ENCODE peak calls at places on chromosomes 4 and X, in seven cellular contexts. One of them, this sample, is unnamed.
A peak's percentile ranks its signal among the peaks of the same experiment; 100 is the strongest.

GRCh38 chrX:8349816-8350544 is 114.7 kb upstream of the VCX3B start:
- DNase-seq in tibial nerve: no peak
- DNase-seq in breast epithelium: no peak
- DNase-seq in heart left ventricle: no peak
- DNase-seq in stomach: no peak
- DNase-seq in Peyer's patch: no peak
- DNase-seq in A549: no peak
- DNase-seq in this sample: no peak

GRCh38 chrX:16666541-16666940 is 16.6 kb downstream of the S100G start:
- DNase-seq in A549: no peak
- DNase-seq in heart left ventricle: no peak
- DNase-seq in breast epithelium: no peak
- DNase-seq in tibial nerve: no peak
- DNase-seq in Peyer's patch: no peak
- DNase-seq in stomach: no peak
- DNase-seq in this sample: no peak

GRCh38 chr4:189845145-189845846 is 95.4 kb upstream of the FRG1 start:
- DNase-seq in stomach: no peak
- DNase-seq in A549: no peak
- DNase-seq in tibial nerve: no peak
- DNase-seq in Peyer's patch: no peak
- DNase-seq in heart left ventricle: no peak
- DNase-seq in breast epithelium: no peak
- DNase-seq in this sample: no peak

GRCh38 chr4:112410364-112410763 is 105.6 kb downstream of the NEUROG2 start:
- DNase-seq in Peyer's patch: no peak
- DNase-seq in heart left ventricle: no peak
- DNase-seq in A549: no peak
- DNase-seq in breast epithelium: no peak
- DNase-seq in stomach: no peak
- DNase-seq in tibial nerve: no peak
- DNase-seq in this sample: no peak

GRCh38 chr4:182885738-182886077 is 31.5 kb downstream of the DCTD start:
- DNase-seq in tibial nerve: no peak
- DNase-seq in stomach: no peak
- DNase-seq in A549: no peak
- DNase-seq in heart left ventricle: no peak
- DNase-seq in breast epithelium: no peak
- DNase-seq in Peyer's patch: no peak
- DNase-seq in this sample: no peak

GRCh38 chr4:142331646-142332045 is 514.5 kb downstream of the INPP4B start:
- DNase-seq in Peyer's patch: no peak
- DNase-seq in A549: no peak
- DNase-seq in heart left ventricle: peak; percentile 36
- DNase-seq in breast epithelium: no peak
- DNase-seq in stomach: no peak
- DNase-seq in tibial nerve: no peak
- DNase-seq in this sample: no peak

GRCh38 chr4:36242629-36243354 is 1.5 kb downstream of the ARAP2 start:
- DNase-seq in heart left ventricle: no peak
- DNase-seq in tibial nerve: no peak
- DNase-seq in breast epithelium: no peak
- DNase-seq in stomach: no peak
- DNase-seq in A549: no peak
- DNase-seq in Peyer's patch: no peak
- DNase-seq in this sample: no peak

GRCh38 chr4:8688041-8688907 is 95.7 kb downstream of the CPZ start:
- DNase-seq in breast epithelium: peak; percentile 33
- DNase-seq in Peyer's patch: no peak
- DNase-seq in heart left ventricle: no peak
- DNase-seq in A549: peak; percentile 34
- DNase-seq in tibial nerve: peak; percentile 1
- DNase-seq in stomach: no peak
- DNase-seq in this sample: no peak

GRCh38 chr4:168710353-168710946 is 213.6 kb downstream of the PALLD start:
- DNase-seq in tibial nerve: no peak
- DNase-seq in Peyer's patch: no peak
- DNase-seq in stomach: peak; percentile 40
- DNase-seq in A549: peak; percentile 66
- DNase-seq in breast epithelium: no peak
- DNase-seq in heart left ventricle: no peak
- DNase-seq in this sample: no peak

GRCh38 chr4:187612211-187612780 is 383.3 kb upstream of the ZFP42 start:
- DNase-seq in tibial nerve: no peak
- DNase-seq in stomach: no peak
- DNase-seq in heart left ventricle: no peak
- DNase-seq in A549: no peak
- DNase-seq in Peyer's patch: no peak
- DNase-seq in breast epithelium: no peak
- DNase-seq in this sample: no peak

GRCh38 chrX:139844163-139844562 is 88.7 kb downstream of the ATP11C start:
- DNase-seq in stomach: no peak
- DNase-seq in A549: no peak
- DNase-seq in breast epithelium: no peak
- DNase-seq in heart left ventricle: no peak
- DNase-seq in Peyer's patch: no peak
- DNase-seq in tibial nerve: no peak
- DNase-seq in this sample: no peak

GRCh38 chrX:39418132-39418935 is 617.1 kb downstream of the MID1IP1 start:
- DNase-seq in heart left ventricle: no peak
- DNase-seq in breast epithelium: no peak
- DNase-seq in A549: no peak
- DNase-seq in Peyer's patch: no peak
- DNase-seq in tibial nerve: no peak
- DNase-seq in stomach: no peak
- DNase-seq in this sample: no peak

GRCh38 chrX:38275615-38276014 is 51.7 kb downstream of the RPGR start:
- DNase-seq in A549: peak; percentile 76
- DNase-seq in breast epithelium: no peak
- DNase-seq in stomach: no peak
- DNase-seq in Peyer's patch: no peak
- DNase-seq in tibial nerve: no peak
- DNase-seq in heart left ventricle: no peak
- DNase-seq in this sample: no peak

GRCh38 chr4:186723207-186724047 is at the start of gene FAT1:
- DNase-seq in heart left ventricle: peak; percentile 73
- DNase-seq in stomach: peak; percentile 72
- DNase-seq in Peyer's patch: peak; percentile 84
- DNase-seq in A549: peak; percentile 77
- DNase-seq in breast epithelium: peak; percentile 68
- DNase-seq in tibial nerve: peak; percentile 40
- DNase-seq in this sample: peak; percentile 94

GRCh38 chr4:17523626-17524025 is 8.7 kb downstream of the CLRN2 start:
- DNase-seq in stomach: no peak
- DNase-seq in Peyer's patch: no peak
- DNase-seq in tibial nerve: no peak
- DNase-seq in heart left ventricle: no peak
- DNase-seq in A549: no peak
- DNase-seq in breast epithelium: no peak
- DNase-seq in this sample: no peak

GRCh38 chrX:133229361-133229760 is 11.2 kb upstream of the TFDP3 start:
- DNase-seq in stomach: no peak
- DNase-seq in tibial nerve: no peak
- DNase-seq in breast epithelium: no peak
- DNase-seq in A549: no peak
- DNase-seq in heart left ventricle: no peak
- DNase-seq in Peyer's patch: no peak
- DNase-seq in this sample: no peak

GRCh38 chr4:23837366-23837765 is 52.5 kb downstream of the PPARGC1A start:
- DNase-seq in breast epithelium: no peak
- DNase-seq in A549: no peak
- DNase-seq in tibial nerve: no peak
- DNase-seq in Peyer's patch: no peak
- DNase-seq in stomach: no peak
- DNase-seq in heart left ventricle: no peak
- DNase-seq in this sample: no peak

GRCh38 chr4:81690871-81691270 is 219.2 kb upstream of the RASGEF1B start:
- DNase-seq in stomach: no peak
- DNase-seq in A549: no peak
- DNase-seq in Peyer's patch: no peak
- DNase-seq in tibial nerve: no peak
- DNase-seq in breast epithelium: no peak
- DNase-seq in heart left ventricle: no peak
- DNase-seq in this sample: no peak

GRCh38 chrX:13013353-13014110 is 30.9 kb downstream of the FAM9C start:
- DNase-seq in Peyer's patch: no peak
- DNase-seq in A549: peak; percentile 40
- DNase-seq in breast epithelium: no peak
- DNase-seq in stomach: no peak
- DNase-seq in tibial nerve: no peak
- DNase-seq in heart left ventricle: peak; percentile 30
- DNase-seq in this sample: no peak

GRCh38 chr4:1348746-1349145 is 1.7 kb downstream of the UVSSA start:
- DNase-seq in tibial nerve: no peak
- DNase-seq in heart left ventricle: no peak
- DNase-seq in A549: no peak
- DNase-seq in breast epithelium: no peak
- DNase-seq in stomach: no peak
- DNase-seq in Peyer's patch: no peak
- DNase-seq in this sample: no peak

GRCh38 chrX:46737462-46737861 is 21.5 kb downstream of the SLC9A7 start:
- DNase-seq in breast epithelium: no peak
- DNase-seq in Peyer's patch: no peak
- DNase-seq in heart left ventricle: no peak
- DNase-seq in stomach: no peak
- DNase-seq in tibial nerve: no peak
- DNase-seq in A549: no peak
- DNase-seq in this sample: no peak

GRCh38 chr4:83125738-83126141 is 11.2 kb upstream of the PLAC8 start:
- DNase-seq in tibial nerve: no peak
- DNase-seq in A549: no peak
- DNase-seq in stomach: peak; percentile 57
- DNase-seq in heart left ventricle: no peak
- DNase-seq in breast epithelium: no peak
- DNase-seq in Peyer's patch: peak; percentile 78
- DNase-seq in this sample: no peak

GRCh38 chrX:72169008-72169728 is 12.4 kb upstream of the PIN4 start:
- DNase-seq in tibial nerve: no peak
- DNase-seq in Peyer's patch: no peak
- DNase-seq in stomach: no peak
- DNase-seq in heart left ventricle: no peak
- DNase-seq in A549: no peak
- DNase-seq in breast epithelium: no peak
- DNase-seq in this sample: no peak

GRCh38 chr4:24794916-24795665 is at the start of gene SOD3:
- DNase-seq in stomach: peak; percentile 79
- DNase-seq in Peyer's patch: peak; percentile 57
- DNase-seq in heart left ventricle: peak; percentile 88
- DNase-seq in breast epithelium: no peak
- DNase-seq in A549: no peak
- DNase-seq in tibial nerve: peak; percentile 75
- DNase-seq in this sample: peak; percentile 63

GRCh38 chrX:72123471-72124185 is 8.1 kb downstream of the RTL5 start:
- DNase-seq in Peyer's patch: no peak
- DNase-seq in A549: no peak
- DNase-seq in tibial nerve: peak; percentile 17
- DNase-seq in stomach: no peak
- DNase-seq in breast epithelium: no peak
- DNase-seq in heart left ventricle: peak; percentile 75
- DNase-seq in this sample: no peak

GRCh38 chr4:139530833-139531427 is 25.1 kb downstream of the SETD7 start:
- DNase-seq in heart left ventricle: peak; percentile 30
- DNase-seq in A549: peak; percentile 50
- DNase-seq in tibial nerve: no peak
- DNase-seq in stomach: peak; percentile 65
- DNase-seq in Peyer's patch: no peak
- DNase-seq in breast epithelium: no peak
- DNase-seq in this sample: peak; percentile 42

GRCh38 chrX:1599791-1600405 is 8.5 kb downstream of the AKAP17A start:
- DNase-seq in heart left ventricle: no peak
- DNase-seq in tibial nerve: no peak
- DNase-seq in A549: no peak
- DNase-seq in Peyer's patch: no peak
- DNase-seq in stomach: no peak
- DNase-seq in breast epithelium: no peak
- DNase-seq in this sample: no peak

GRCh38 chrX:83019258-83019657 is 488.8 kb upstream of the POU3F4 start:
- DNase-seq in heart left ventricle: no peak
- DNase-seq in breast epithelium: no peak
- DNase-seq in A549: no peak
- DNase-seq in tibial nerve: no peak
- DNase-seq in Peyer's patch: no peak
- DNase-seq in stomach: no peak
- DNase-seq in this sample: no peak

GRCh38 chr4:153987291-153987690 is 198.4 kb upstream of the SFRP2 start:
- DNase-seq in Peyer's patch: no peak
- DNase-seq in tibial nerve: no peak
- DNase-seq in heart left ventricle: no peak
- DNase-seq in breast epithelium: no peak
- DNase-seq in A549: no peak
- DNase-seq in stomach: no peak
- DNase-seq in this sample: no peak

GRCh38 chr4:75527482-75527881 is 13.2 kb downstream of the THAP6 start:
- DNase-seq in breast epithelium: no peak
- DNase-seq in tibial nerve: no peak
- DNase-seq in A549: no peak
- DNase-seq in Peyer's patch: no peak
- DNase-seq in heart left ventricle: no peak
- DNase-seq in stomach: no peak
- DNase-seq in this sample: no peak

GRCh38 chr4:2843909-2844584 is 403 bp downstream of the ADD1 start:
- DNase-seq in heart left ventricle: peak; percentile 61
- DNase-seq in A549: peak; percentile 15
- DNase-seq in tibial nerve: no peak
- DNase-seq in breast epithelium: no peak
- DNase-seq in stomach: peak; percentile 55
- DNase-seq in Peyer's patch: peak; percentile 69
- DNase-seq in this sample: no peak
- TF ChIP-seq POLR2A in heart left ventricle: no peak
- TF ChIP-seq POLR2A in A549: no peak
- TF ChIP-seq POLR2A in tibial nerve: no peak
- TF ChIP-seq POLR2A in breast epithelium: no peak
- TF ChIP-seq POLR2A in stomach: no peak
- TF ChIP-seq POLR2A in Peyer's patch: no peak
- TF ChIP-seq POLR2A in this sample: no peak

GRCh38 chr4:41079871-41080565 is 134.3 kb downstream of the APBB2 start:
- DNase-seq in stomach: no peak
- DNase-seq in A549: no peak
- DNase-seq in heart left ventricle: no peak
- DNase-seq in tibial nerve: no peak
- DNase-seq in Peyer's patch: no peak
- DNase-seq in breast epithelium: no peak
- DNase-seq in this sample: no peak
- H3K27ac ChIP-seq in stomach: no peak overlapping the region
- H3K27ac ChIP-seq in A549: no peak overlapping the region
- H3K27ac ChIP-seq in heart left ventricle: no peak overlapping the region
- H3K27ac ChIP-seq in tibial nerve: no peak overlapping the region
- H3K27ac ChIP-seq in Peyer's patch: no peak overlapping the region
- H3K27ac ChIP-seq in breast epithelium: no peak overlapping the region
- H3K27ac ChIP-seq in this sample: no peak overlapping the region

GRCh38 chr4:102792361-102792936 is 31.7 kb upstream of the MANBA start:
- DNase-seq in tibial nerve: no peak
- DNase-seq in breast epithelium: no peak
- DNase-seq in Peyer's patch: no peak
- DNase-seq in A549: no peak
- DNase-seq in stomach: no peak
- DNase-seq in heart left ventricle: no peak
- DNase-seq in this sample: no peak
- TF ChIP-seq POLR2A in tibial nerve: no peak
- TF ChIP-seq POLR2A in breast epithelium: no peak
- TF ChIP-seq POLR2A in Peyer's patch: no peak
- TF ChIP-seq POLR2A in A549: no peak
- TF ChIP-seq POLR2A in stomach: no peak
- TF ChIP-seq POLR2A in heart left ventricle: no peak
- TF ChIP-seq POLR2A in this sample: no peak

GRCh38 chr4:121353213-121353612 is 27.6 kb downstream of the QRFPR start:
- DNase-seq in stomach: no peak
- DNase-seq in A549: no peak
- DNase-seq in Peyer's patch: no peak
- DNase-seq in tibial nerve: no peak
- DNase-seq in breast epithelium: no peak
- DNase-seq in heart left ventricle: no peak
- DNase-seq in this sample: no peak
- H3K27ac ChIP-seq in stomach: no peak overlapping the region
- H3K27ac ChIP-seq in A549: no peak overlapping the region
- H3K27ac ChIP-seq in Peyer's patch: no peak overlapping the region
- H3K27ac ChIP-seq in tibial nerve: no peak overlapping the region
- H3K27ac ChIP-seq in breast epithelium: no peak overlapping the region
- H3K27ac ChIP-seq in heart left ventricle: no peak overlapping the region
- H3K27ac ChIP-seq in this sample: no peak overlapping the region

This sample was measured in upper lobe of left lung.